ENCODE peak calls at places on chromosome 14, in five cellular contexts. A is T-helper 2 cell, W is NCI-H1436, K is lung, E is GM13977. M is an unnamed sample.

GRCh38 chr14:64654072-64654899 is 49.9 kb upstream of the PLEKHG3 start:
- DNase-seq in A (no peak), W (no peak), E (peak), K (no peak), M (no peak)

GRCh38 chr14:100621806-100622205 is 34.6 kb upstream of the BEGAIN start:
- DNase-seq in K (no peak), E (no peak), A (no peak), W (no peak), M (no peak)

GRCh38 chr14:74566174-74567125 is 45.6 kb downstream of the LTBP2 start:
- DNase-seq in W (no peak), A (no peak), E (no peak), K (no peak), M (no peak)

GRCh38 chr14:34356267-34356660 is 105.8 kb downstream of the SPTSSA start:
- DNase-seq in E (no peak), W (no peak), K (no peak), A (no peak), M (no peak)

GRCh38 chr14:101754893-101755292 is 6.6 kb upstream of the PPP2R5C start:
- DNase-seq in W (no peak), A (no peak), K (no peak), E (no peak), M (no peak)

GRCh38 chr14:104035300-104035699 is 50.2 kb upstream of the ASPG start:
- DNase-seq in A (no peak), K (no peak), E (no peak), W (no peak), M (no peak)

GRCh38 chr14:105168496-105168978 is at the start of gene JAG2:
- DNase-seq in A (peak), W (peak), E (peak), K (peak), M (peak)

GRCh38 chr14:65224799-65225198 is 122.5 kb upstream of the MAX start:
- DNase-seq in A (no peak), W (peak), E (no peak), K (no peak), M (no peak)

GRCh38 chr14:21997300-21997699 is 323.7 kb upstream of the OR4E1 start:
- DNase-seq in W (no peak), A (no peak), E (no peak), K (no peak), M (no peak)

GRCh38 chr14:104980601-104981531 is 2.7 kb upstream of the AHNAK2 start:
- DNase-seq in E (no peak), K (no peak), W (no peak), A (no peak), M (no peak)

GRCh38 chr14:61525293-61526011 is 169.9 kb upstream of the HIF1A start:
- DNase-seq in A (peak), K (peak), W (no peak), E (no peak), M (peak)

GRCh38 chr14:57533214-57533613 is 39.6 kb upstream of the CCDC198 start:
- DNase-seq in E (peak), W (no peak), K (no peak), A (no peak), M (no peak)

GRCh38 chr14:22319526-22320352 is 269.3 kb downstream of the DAD1 start:
- DNase-seq in A (no peak), K (peak), E (peak), W (no peak), M (no peak)

GRCh38 chr14:44204061-44204815 is 302.8 kb downstream of the FSCB start:
- DNase-seq in K (no peak), A (no peak), E (no peak), W (no peak), M (no peak)

GRCh38 chr14:45249847-45250575 is 3.0 kb downstream of the MIS18BP1 start:
- DNase-seq in A (no peak), K (no peak), E (peak), W (no peak), M (no peak)

GRCh38 chr14:42222924-42223471 is 616.3 kb downstream of the LRFN5 start:
- DNase-seq in K (no peak), W (peak), A (no peak), E (peak), M (no peak)

GRCh38 chr14:32078030-32078793 is 1.1 kb downstream of the ARHGAP5 start:
- DNase-seq in E (peak), W (peak), A (no peak), K (peak), M (no peak)

GRCh38 chr14:69882086-69882864 is 3.1 kb downstream of the SMOC1 start:
- DNase-seq in W (no peak), K (no peak), E (no peak), A (no peak), M (no peak)

GRCh38 chr14:72261068-72261467 is 328.8 kb downstream of the RGS6 start:
- DNase-seq in A (no peak), E (no peak), K (no peak), W (no peak), M (no peak)

GRCh38 chr14:68191567-68192321 is 372.2 kb downstream of the RAD51B start:
- DNase-seq in E (no peak), W (no peak), K (peak), A (no peak), M (no peak)

GRCh38 chr14:54172562-54172961 is 215.9 kb upstream of the BMP4 start:
- DNase-seq in A (no peak), E (no peak), W (no peak), K (no peak), M (no peak)

GRCh38 chr14:31592619-31593018 is 31.4 kb downstream of the NUBPL start:
- DNase-seq in K (no peak), A (no peak), W (no peak), E (no peak), M (no peak)

GRCh38 chr14:91228112-91229004 is 16.1 kb downstream of the GPR68 start:
- DNase-seq in E (peak), K (no peak), W (no peak), A (peak), M (peak)

GRCh38 chr14:45970589-45970988 is 681.0 kb downstream of the RPL10L start:
- DNase-seq in A (no peak), E (no peak), W (peak), K (no peak), M (no peak)

GRCh38 chr14:77580477-77580876 is 36.0 kb downstream of the SPTLC2 start:
- DNase-seq in A (no peak), W (no peak), E (no peak), K (no peak), M (no peak)

GRCh38 chr14:58731465-58732330 is 93.9 kb downstream of the DACT1 start:
- DNase-seq in A (no peak), K (no peak), W (no peak), E (no peak), M (no peak)

GRCh38 chr14:53032838-53033390 is 82.1 kb upstream of the FERMT2 start:
- DNase-seq in K (no peak), W (no peak), A (no peak), E (no peak), M (no peak)

GRCh38 chr14:82724296-82724695 is 1190.6 kb upstream of the SEL1L start:
- DNase-seq in A (no peak), W (no peak), K (no peak), E (no peak), M (no peak)

M was measured in effector memory CD4-positive, alpha-beta T cell.